ENCODE peak calls at places on chromosomes 6 and 20, in four cellular contexts. T is epithelial cell of esophagus, P is HCT116, E is brain microvascular endothelial cell. H is an unnamed sample.
A peak's percentile ranks its signal among the peaks of the same experiment; 100 is the strongest.

GRCh38 chr6:124977067-124977908 is 15.1 kb downstream of the RNF217 start:
- DNase-seq in T (peak; percentile 46), P (no peak), E (no peak), H (no peak)

GRCh38 chr20:32536861-32537656 is 48.1 kb downstream of the NOL4L start:
- DNase-seq in T (no peak), P (no peak), E (no peak), H (no peak)

GRCh38 chr6:56292505-56293181 is 45.3 kb upstream of the COL21A1 start:
- DNase-seq in T (peak; percentile 71), P (peak; percentile 53), E (peak; percentile 64), H (peak; percentile 32)

GRCh38 chr20:20211274-20211987 is 156.5 kb upstream of the INSM1 start:
- DNase-seq in T (no peak), P (no peak), E (no peak), H (no peak)

GRCh38 chr6:27451660-27452390 is 21.1 kb downstream of the ZNF184 start:
- DNase-seq in T (no peak), P (no peak), E (no peak), H (no peak)

GRCh38 chr6:116847234-116847633 is 18.4 kb upstream of the GPRC6A start:
- DNase-seq in T (peak; percentile 44), P (peak; percentile 35), E (no peak), H (no peak)

GRCh38 chr6:170173416-170173990 is 117.4 kb downstream of the DLL1 start:
- DNase-seq in T (no peak), P (no peak), E (no peak), H (no peak)

GRCh38 chr6:44245912-44246662 is 814 bp upstream of the HSP90AB1 start:
- DNase-seq in T (peak; percentile 83), P (peak; percentile 89), E (peak; percentile 77), H (peak; percentile 97)

GRCh38 chr6:96611342-96611964 is 48.5 kb downstream of the FHL5 start:
- DNase-seq in T (no peak), P (no peak), E (no peak), H (no peak)

GRCh38 chr6:151160869-151161268 is 78.9 kb upstream of the AKAP12 start:
- DNase-seq in T (peak; percentile 51), P (no peak), E (no peak), H (peak; percentile 17)

GRCh38 chr6:168371635-168371988 is 52.0 kb upstream of the DACT2 start:
- DNase-seq in T (no peak), P (no peak), E (no peak), H (no peak)

GRCh38 chr6:152471459-152472070 is 165.6 kb downstream of the SYNE1 start:
- DNase-seq in T (no peak), P (no peak), E (no peak), H (peak; percentile 4)

GRCh38 chr6:3419624-3420272 is 37.1 kb downstream of the SLC22A23 start:
- DNase-seq in T (peak; percentile 91), P (no peak), E (peak; percentile 84), H (no peak)

GRCh38 chr6:82208914-82209313 is 38.6 kb downstream of the IBTK start:
- DNase-seq in T (peak; percentile 27), P (no peak), E (no peak), H (no peak)

GRCh38 chr20:2005831-2006426 is 12.1 kb upstream of the PDYN start:
- DNase-seq in T (peak; percentile 77), P (peak; percentile 15), E (peak; percentile 30), H (peak; percentile 96)

GRCh38 chr6:14117158-14118090 is at the start of gene CD83:
- DNase-seq in T (peak; percentile 67), P (peak; percentile 6), E (peak; percentile 43), H (peak; percentile 70)

GRCh38 chr20:37315293-37316110 is 26.0 kb downstream of the MANBAL start:
- DNase-seq in T (peak; percentile 67), P (no peak), E (peak; percentile 88), H (no peak)

GRCh38 chr6:69383627-69384026 is 413.2 kb downstream of the LMBRD1 start:
- DNase-seq in T (no peak), P (no peak), E (no peak), H (no peak)

GRCh38 chr6:154448448-154449096 is 61.9 kb downstream of the CNKSR3 start:
- DNase-seq in T (peak; percentile 18), P (no peak), E (peak; percentile 86), H (peak; percentile 10)

GRCh38 chr20:50509923-50510705 is at the start of gene PTPN1:
- DNase-seq in T (peak; percentile 99), P (peak; percentile 98), E (peak; percentile 98), H (peak; percentile 99)

GRCh38 chr20:50508171-50508761 is 1.9 kb upstream of the PTPN1 start:
- DNase-seq in T (no peak), P (no peak), E (no peak), H (no peak)

GRCh38 chr20:50506270-50506579 is 4.0 kb upstream of the PTPN1 start:
- DNase-seq in T (no peak), P (no peak), E (no peak), H (no peak)

GRCh38 chr20:50501970-50502745 is 8.0 kb upstream of the PTPN1 start:
- DNase-seq in T (no peak), P (no peak), E (no peak), H (no peak)

GRCh38 chr20:50504231-50504823 is 5.9 kb upstream of the PTPN1 start:
- DNase-seq in T (no peak), P (peak; percentile 16), E (no peak), H (no peak)
- TF ChIP-seq CTCF in T (no peak), P (peak; percentile 45), E (peak; percentile 36), H (no peak)

GRCh38 chr20:63651942-63652191 is 1.4 kb downstream of the STMN3 start:
- DNase-seq in T (no peak), P (no peak), E (no peak), H (no peak)

GRCh38 chr20:63653041-63653973 is at the start of gene STMN3:
- DNase-seq in T (peak; percentile 77), P (peak; percentile 74), E (peak; percentile 72), H (peak; percentile 97)

GRCh38 chr20:63655249-63655648 is 2.0 kb upstream of the STMN3 start:
- DNase-seq in T (no peak), P (no peak), E (no peak), H (no peak)

GRCh38 chr20:63653974-63654680 is 903 bp upstream of the STMN3 start:
- DNase-seq in T (no peak), P (no peak), E (no peak), H (no peak)

GRCh38 chr20:63652192-63652980 is 838 bp downstream of the STMN3 start:
- DNase-seq in T (no peak), P (no peak), E (no peak), H (peak; percentile 73)
- TF ChIP-seq CTCF in T (no peak), P (no peak), E (no peak), H (no peak)

GRCh38 chr6:109188115-109188411 is 92.8 kb downstream of the CEP57L1 start:
- DNase-seq in T (no peak), P (no peak), E (no peak), H (no peak)
- TF ChIP-seq CTCF in T (no peak), P (peak; percentile 1), E (no peak), H (peak; percentile 14)

DNA sequence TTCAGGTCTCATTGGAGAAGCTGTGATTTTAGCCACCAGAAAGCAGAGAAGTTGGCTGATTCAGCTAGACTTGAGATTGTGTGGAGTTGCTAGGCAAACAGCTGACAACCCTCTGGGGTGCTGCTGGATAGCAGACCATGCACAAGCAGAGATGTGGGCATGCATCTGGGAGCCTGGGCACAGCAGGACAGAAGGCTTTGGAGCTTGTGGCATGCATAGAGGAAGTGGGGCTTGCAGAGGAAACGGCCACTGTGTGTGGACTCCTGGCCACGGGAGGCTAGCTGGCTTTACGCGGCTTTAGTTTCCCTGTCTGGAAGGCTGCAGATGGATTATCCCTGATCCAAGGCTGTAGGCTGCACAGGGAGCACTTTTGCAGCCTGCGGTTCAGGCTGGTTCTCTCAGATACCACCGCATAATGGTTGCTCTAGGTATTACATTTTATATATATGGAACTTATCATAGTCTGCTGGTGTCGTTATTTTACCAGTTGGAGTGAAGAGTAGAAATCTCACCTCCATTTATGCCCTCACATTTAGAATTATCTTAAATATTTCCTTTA is 10.4 kb downstream of the ZNF831 start:
- DNase-seq in T (no peak), P (no peak), E (no peak), H (no peak)
- TF ChIP-seq CTCF in T (no peak), P (no peak), E (no peak), H (no peak)

GRCh38 chr6:24666616-24667377 is at the start of the genes ACOT13 and TDP2:
- DNase-seq in T (peak; percentile 97), P (peak; percentile 93), E (peak; percentile 90), H (peak; percentile 95)
- TF ChIP-seq CTCF in T (peak; percentile 25), P (no peak), E (peak; percentile 73), H (peak; percentile 55)

DNA sequence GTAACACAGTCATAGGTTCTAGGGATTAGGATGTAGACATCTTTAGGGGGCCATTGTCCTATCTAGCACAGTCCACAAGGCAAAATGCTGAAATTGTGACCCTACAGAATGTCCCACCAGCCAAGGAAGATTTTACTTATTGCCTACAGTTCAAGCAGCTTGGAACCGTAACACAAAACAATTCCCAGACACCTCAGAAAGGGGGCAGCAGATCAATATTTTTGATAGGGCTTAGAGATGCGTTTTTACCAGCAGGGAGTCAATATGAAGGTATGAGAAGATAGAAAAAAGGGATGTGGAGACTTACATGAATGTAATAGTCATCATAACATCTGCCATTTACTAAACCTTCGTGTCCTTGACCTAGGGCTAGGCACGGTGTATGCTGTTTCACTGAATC is 81.0 kb downstream of the TMEM170B start:
- DNase-seq in T (peak; percentile 34), P (peak; percentile 22), E (peak; percentile 41), H (no peak)
- TF ChIP-seq CTCF in T (peak; percentile 22), P (peak; percentile 46), E (peak; percentile 45), H (peak; percentile 34)

DNA sequence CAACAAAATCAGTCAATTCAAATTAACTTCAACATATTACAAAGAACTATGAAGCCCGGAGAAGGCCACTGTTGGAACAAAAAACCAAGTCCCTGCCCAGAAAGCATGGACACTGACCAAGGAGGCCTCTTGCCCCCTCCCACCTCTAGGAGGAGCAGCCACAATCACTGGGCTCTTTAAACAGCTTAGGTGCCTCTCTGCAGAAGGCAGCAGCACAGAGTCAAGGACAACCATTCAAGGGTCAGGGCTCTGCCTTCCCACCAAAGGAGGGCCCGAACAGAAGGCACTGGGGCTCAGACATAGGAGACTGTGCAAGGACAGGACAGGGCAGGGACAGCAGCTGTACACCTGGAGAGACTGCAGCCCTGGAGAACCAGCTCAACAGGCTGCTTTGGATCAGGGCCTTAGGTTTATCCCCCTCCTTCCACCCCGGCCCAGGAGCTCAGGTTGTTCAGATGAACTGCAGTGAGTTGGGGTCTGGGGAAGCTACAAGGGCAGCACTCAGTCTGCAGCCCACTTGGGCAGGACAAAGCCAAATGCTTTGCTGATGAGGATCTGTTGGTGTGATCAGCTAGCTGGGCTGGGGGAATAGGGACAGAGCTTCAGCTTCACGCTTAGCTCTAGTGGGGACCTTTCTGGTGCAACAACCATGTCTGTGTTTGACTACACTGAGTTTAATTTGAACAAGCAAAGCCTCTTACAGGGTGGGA is 17.8 kb downstream of the TOMM34 start:
- DNase-seq in T (no peak), P (no peak), E (no peak), H (no peak)
- TF ChIP-seq CTCF in T (peak; percentile 3), P (no peak), E (peak; percentile 25), H (no peak)

DNA sequence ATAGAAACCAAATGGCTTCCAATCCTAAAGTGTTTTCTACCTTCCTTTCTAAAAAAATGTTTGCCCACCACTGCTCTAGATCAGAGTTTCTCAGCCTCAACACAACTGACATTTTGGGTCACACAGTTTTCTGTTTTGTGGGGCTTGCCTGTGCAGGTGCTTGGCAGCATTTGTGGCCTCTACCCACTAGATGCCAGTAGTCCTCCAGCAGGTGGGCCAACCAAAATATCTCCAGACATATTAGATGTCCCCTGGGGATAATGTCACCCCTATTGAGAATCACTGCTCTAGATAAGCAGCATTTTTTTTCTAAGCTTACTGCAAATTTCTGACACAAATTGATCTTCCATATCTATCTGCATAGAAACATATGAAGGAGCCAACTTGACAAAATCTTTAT is 26.3 kb upstream of the EPM2A start:
- DNase-seq in T (no peak), P (no peak), E (no peak), H (no peak)
- TF ChIP-seq CTCF in T (no peak), P (no peak), E (no peak), H (no peak)

H was measured in nephron progenitor cell.